ENCODE peak calls at places on chromosome 12, in six cellular contexts. P is GM23338, Y is AG10803, H is MCF 10A, U is PC-3, T is right atrium auricular region. N is an unnamed sample.
A peak's percentile ranks its signal among the peaks of the same experiment; 100 is the strongest.

GRCh38 chr12:98606367-98606985 is 13.0 kb downstream of the SLC25A3 start:
- DNase-seq in Y (no peak), U (no peak), T (no peak), P (no peak), H (peak; percentile 14), N (no peak)

GRCh38 chr12:67482751-67483661 is 165.5 kb upstream of the DYRK2 start:
- DNase-seq in P (no peak), T (no peak), Y (peak; percentile 82), H (peak; percentile 13), U (peak; percentile 70), N (no peak)

GRCh38 chr12:54616933-54617535 is 17.7 kb downstream of the LACRT start:
- DNase-seq in Y (no peak), H (no peak), U (no peak), T (no peak), P (no peak), N (peak; percentile 30)

GRCh38 chr12:52577316-52577715 is 3.7 kb upstream of the KRT74 start:
- DNase-seq in Y (no peak), U (no peak), H (no peak), T (no peak), P (no peak), N (no peak)

GRCh38 chr12:106229036-106229591 is 18.7 kb downstream of the CKAP4 start:
- DNase-seq in Y (no peak), H (no peak), T (peak; percentile 42), P (no peak), U (no peak), N (no peak)

GRCh38 chr12:30908389-30909087 is 18.0 kb upstream of the TSPAN11 start:
- DNase-seq in Y (peak; percentile 97), U (peak; percentile 18), H (peak; percentile 51), T (no peak), P (no peak), N (no peak)

GRCh38 chr12:12560587-12561304 is 1.9 kb downstream of the DUSP16 start:
- DNase-seq in T (peak; percentile 70), H (peak; percentile 86), Y (peak; percentile 58), U (peak; percentile 79), P (peak; percentile 30), N (no peak)

GRCh38 chr12:108151505-108152178 is 22.6 kb downstream of the WSCD2 start:
- DNase-seq in P (no peak), T (no peak), H (no peak), Y (no peak), U (no peak), N (no peak)

GRCh38 chr12:51070004-51070403 is 13.4 kb downstream of the CSRNP2 start:
- DNase-seq in T (no peak), Y (peak; percentile 46), H (peak; percentile 97), U (no peak), P (no peak), N (no peak)

GRCh38 chr12:124372831-124373230 is 77.9 kb downstream of the RFLNA start:
- DNase-seq in H (no peak), P (no peak), T (no peak), U (no peak), Y (no peak), N (no peak)

GRCh38 chr12:133203344-133204263 is 22.3 kb downstream of the ZNF268 start:
- DNase-seq in P (peak; percentile 18), Y (peak; percentile 8), T (no peak), H (peak; percentile 13), U (no peak), N (peak; percentile 8)

GRCh38 chr12:61538951-61539350 is 721.3 kb upstream of the USP15 start:
- DNase-seq in P (peak; percentile 70), T (no peak), H (peak; percentile 17), U (peak; percentile 60), Y (no peak), N (no peak)

GRCh38 chr12:54352022-54352531 is 12.2 kb downstream of the GPR84 start:
- DNase-seq in H (no peak), Y (peak; percentile 72), T (no peak), P (peak; percentile 92), U (no peak), N (no peak)

GRCh38 chr12:68850390-68850789 is 42.4 kb downstream of the MDM2 start:
- DNase-seq in Y (no peak), U (peak; percentile 15), H (no peak), T (no peak), P (no peak), N (no peak)

GRCh38 chr12:62598846-62599245 is 132.2 kb downstream of the MON2 start:
- DNase-seq in H (no peak), P (no peak), Y (no peak), U (peak; percentile 63), T (no peak), N (no peak)

GRCh38 chr12:6607751-6608591 is 792 bp upstream of the CHD4 start:
- DNase-seq in P (peak; percentile 39), Y (no peak), T (peak; percentile 69), H (peak; percentile 92), U (peak; percentile 78), N (no peak)

GRCh38 chr12:110029290-110029689 is 19.0 kb downstream of the C12orf76 start:
- DNase-seq in U (no peak), Y (no peak), P (no peak), T (no peak), H (no peak), N (no peak)

GRCh38 chr12:58588771-58589170 is 331.5 kb downstream of the LRIG3 start:
- DNase-seq in U (peak; percentile 22), H (peak; percentile 68), P (no peak), Y (peak; percentile 64), T (no peak), N (no peak)

GRCh38 chr12:109553471-109553870 is 19.8 kb downstream of the MMAB start:
- DNase-seq in Y (peak; percentile 14), U (peak; percentile 23), T (no peak), H (no peak), P (no peak), N (no peak)

GRCh38 chr12:2879853-2880252 is 2.8 kb downstream of the RHNO1 start:
- DNase-seq in H (no peak), Y (no peak), P (no peak), U (no peak), T (no peak), N (no peak)

GRCh38 chr12:122732170-122732569 is 1.5 kb upstream of the HCAR1 start:
- DNase-seq in H (no peak), U (peak; percentile 33), T (no peak), P (no peak), Y (no peak), N (no peak)

GRCh38 chr12:113555226-113555625 is 83.6 kb upstream of the LHX5 start:
- DNase-seq in Y (peak; percentile 3), H (no peak), U (peak; percentile 46), T (no peak), P (no peak), N (no peak)

DNA sequence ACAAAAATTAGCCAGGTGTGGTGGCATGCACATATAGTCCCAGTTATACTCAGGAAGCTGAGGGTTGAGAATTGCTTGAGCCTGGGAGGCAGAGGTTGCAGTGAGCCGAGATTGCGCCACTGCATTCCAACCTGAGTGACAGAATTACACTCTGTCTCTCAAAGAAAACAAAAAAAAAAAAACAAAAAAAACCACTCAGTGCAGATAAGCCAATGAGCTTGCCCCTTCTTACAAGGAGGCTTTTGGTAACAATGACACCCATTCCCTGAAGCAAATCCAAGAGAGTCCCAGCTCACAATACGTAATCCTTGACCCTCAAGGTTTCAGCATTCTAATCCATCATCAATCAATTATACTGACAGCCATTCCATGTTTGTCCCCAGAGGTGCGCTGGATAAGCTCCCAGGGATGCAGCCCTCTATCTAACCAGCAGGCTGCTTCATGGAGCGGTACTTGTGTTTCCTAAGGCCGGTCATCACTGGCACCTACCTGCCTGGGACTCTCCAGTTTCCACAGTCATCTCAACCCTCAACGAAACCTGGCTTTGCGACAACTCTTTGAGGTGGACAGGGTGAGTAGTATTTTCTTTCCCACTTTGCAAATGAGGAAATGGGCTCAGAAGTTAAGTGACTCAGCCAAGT is 12.4 kb downstream of the GCN1 start:
- DNase-seq in Y (peak; percentile 46), T (no peak), U (peak; percentile 92), H (peak; percentile 86), P (no peak), N (no peak)
- TF ChIP-seq CTCF in Y (no peak), T (no peak), U (no peak), H (no peak), P (no peak), N (no peak)

DNA sequence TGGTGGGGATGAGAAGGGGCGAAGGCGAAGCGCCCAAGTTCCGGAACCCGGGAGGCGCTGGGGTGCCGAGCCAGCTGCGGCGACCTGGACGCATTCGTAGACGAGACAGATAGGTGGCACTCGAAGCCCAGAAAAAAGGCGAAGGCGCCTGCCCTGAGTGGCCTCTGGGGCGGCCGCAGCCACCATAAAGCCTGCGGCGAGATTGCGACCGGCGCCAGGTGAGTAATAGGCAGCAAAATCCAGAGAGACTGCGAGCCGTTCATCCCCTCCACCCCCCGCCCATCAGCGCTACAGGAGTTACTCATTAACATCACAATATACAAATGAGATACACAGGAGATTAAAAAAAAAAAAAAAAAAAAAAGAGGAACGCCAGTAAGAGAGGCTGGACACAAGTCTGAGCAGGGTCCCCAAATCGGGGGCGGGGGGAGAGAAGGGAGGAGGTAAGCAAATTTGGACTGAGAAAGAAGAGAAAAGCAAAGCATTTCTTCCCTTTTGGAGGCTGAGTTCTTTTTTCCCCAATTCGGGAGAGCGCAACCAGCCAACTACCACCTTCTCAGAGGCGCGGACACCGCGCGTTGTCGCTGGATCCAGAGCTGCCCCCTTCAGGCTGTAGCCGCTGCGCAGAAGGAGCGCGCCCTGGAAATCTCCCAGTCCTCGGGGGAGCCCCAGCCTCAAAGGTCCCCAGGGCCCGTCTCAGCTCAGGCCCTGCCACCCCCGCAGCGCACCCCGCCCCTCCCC is 15.7 kb downstream of the TBX3 start:
- DNase-seq in T (peak; percentile 82), U (peak; percentile 98), Y (peak; percentile 79), H (peak; percentile 92), P (peak; percentile 93), N (no peak)
- TF ChIP-seq CTCF in T (peak; percentile 74), U (peak; percentile 75), Y (peak; percentile 63), H (peak; percentile 64), P (peak; percentile 44), N (peak; percentile 64)

GRCh38 chr12:49557187-49557916 is 10.6 kb downstream of the MCRS1 start:
- DNase-seq in T (no peak), U (no peak), H (no peak), P (no peak), Y (no peak), N (no peak)

GRCh38 chr12:49558526-49558925 is 9.4 kb downstream of the MCRS1 start:
- DNase-seq in H (no peak), P (no peak), Y (no peak), U (no peak), T (no peak), N (no peak)

GRCh38 chr12:49556391-49557186 is 11.4 kb downstream of the MCRS1 start:
- DNase-seq in Y (no peak), T (no peak), H (no peak), P (no peak), U (no peak), N (no peak)

GRCh38 chr12:49559011-49559675 is 8.8 kb downstream of the MCRS1 start:
- DNase-seq in P (no peak), U (no peak), H (no peak), Y (no peak), T (no peak), N (no peak)

DNA sequence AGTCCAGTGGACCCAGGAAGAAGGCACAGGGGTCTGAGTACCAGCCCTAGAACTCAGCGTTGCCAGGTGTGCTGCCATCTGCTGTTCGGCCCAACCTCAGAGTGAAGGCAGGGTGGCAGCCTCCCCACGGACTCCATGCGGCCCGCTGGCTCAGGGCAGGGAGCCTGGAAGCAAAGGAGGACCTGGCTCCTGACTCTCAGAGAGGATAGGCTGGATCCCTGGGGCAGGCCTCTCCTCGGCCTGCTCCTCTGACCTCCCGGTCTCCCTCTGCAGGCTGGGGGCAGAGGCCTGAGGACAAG is 10.1 kb downstream of the MCRS1 start:
- DNase-seq in H (no peak), P (peak; percentile 21), U (peak; percentile 10), T (no peak), Y (no peak), N (no peak)
- TF ChIP-seq CTCF in H (peak; percentile 18), P (no peak), U (peak; percentile 41), T (no peak), Y (peak; percentile 2), N (peak; percentile 16)

GRCh38 chr12:93002278-93003054 is 73.4 kb upstream of the EEA1 start:
- DNase-seq in Y (peak; percentile 94), U (peak; percentile 27), P (no peak), T (no peak), H (peak; percentile 52), N (no peak)
- TF ChIP-seq CTCF in Y (no peak), U (no peak), P (no peak), T (no peak), H (no peak), N (no peak)

N was measured in osteocyte.